ENCODE peak calls at places on chromosome 19, in eight cellular contexts. One of them, this sample, is unnamed. For H3K27me3, the result is how much of the 10 kb centered on the place peaks cover.

GRCh38 chr19:53308339-53308811 is 25.2 kb upstream of the ZNF845 start:
- DNase-seq in GM23338: peak
- DNase-seq in HepG2: no peak
- DNase-seq in K562: peak
- DNase-seq in transverse colon: no peak
- DNase-seq in stomach: no peak
- DNase-seq in endothelial cell of umbilical vein: peak
- DNase-seq in breast epithelium: no peak
- DNase-seq in this sample: no peak

GRCh38 chr19:46824887-46825730 is 25.5 kb downstream of the AP2S1 start:
- DNase-seq in GM23338: no peak
- DNase-seq in HepG2: no peak
- DNase-seq in K562: no peak
- DNase-seq in transverse colon: peak
- DNase-seq in stomach: no peak
- DNase-seq in endothelial cell of umbilical vein: no peak
- DNase-seq in breast epithelium: no peak
- DNase-seq in this sample: peak

GRCh38 chr19:17752865-17753639 is 1.8 kb downstream of the FCHO1 start:
- DNase-seq in GM23338: no peak
- DNase-seq in HepG2: no peak
- DNase-seq in K562: no peak
- DNase-seq in transverse colon: no peak
- DNase-seq in stomach: no peak
- DNase-seq in endothelial cell of umbilical vein: no peak
- DNase-seq in breast epithelium: no peak
- DNase-seq in this sample: no peak

GRCh38 chr19:56120002-56120370 is 1.1 kb downstream of the ZNF787 start:
- DNase-seq in GM23338: no peak
- DNase-seq in HepG2: no peak
- DNase-seq in K562: no peak
- DNase-seq in transverse colon: no peak
- DNase-seq in stomach: no peak
- DNase-seq in endothelial cell of umbilical vein: no peak
- DNase-seq in breast epithelium: no peak
- DNase-seq in this sample: no peak

GRCh38 chr19:45283443-45284033 is 32.5 kb downstream of the MARK4 start:
- DNase-seq in GM23338: no peak
- DNase-seq in HepG2: no peak
- DNase-seq in K562: no peak
- DNase-seq in transverse colon: no peak
- DNase-seq in stomach: no peak
- DNase-seq in endothelial cell of umbilical vein: no peak
- DNase-seq in breast epithelium: no peak
- DNase-seq in this sample: no peak

GRCh38 chr19:50880241-50880640 is 7.0 kb downstream of the KLK2 start:
- DNase-seq in GM23338: no peak
- DNase-seq in HepG2: no peak
- DNase-seq in K562: no peak
- DNase-seq in transverse colon: no peak
- DNase-seq in stomach: no peak
- DNase-seq in endothelial cell of umbilical vein: no peak
- DNase-seq in breast epithelium: no peak
- DNase-seq in this sample: no peak

GRCh38 chr19:44689290-44690130 is 9.4 kb upstream of the CEACAM16 start:
- DNase-seq in GM23338: peak
- DNase-seq in HepG2: peak
- DNase-seq in K562: peak
- DNase-seq in transverse colon: peak
- DNase-seq in stomach: peak
- DNase-seq in endothelial cell of umbilical vein: peak
- DNase-seq in breast epithelium: peak
- DNase-seq in this sample: peak

GRCh38 chr19:48967346-48968178 is 2.5 kb downstream of the FTL start:
- DNase-seq in GM23338: no peak
- DNase-seq in HepG2: peak
- DNase-seq in K562: no peak
- DNase-seq in transverse colon: peak
- DNase-seq in stomach: no peak
- DNase-seq in endothelial cell of umbilical vein: no peak
- DNase-seq in breast epithelium: no peak
- DNase-seq in this sample: peak

GRCh38 chr19:17296278-17296677 is 6.9 kb downstream of the ABHD8 start:
- DNase-seq in GM23338: no peak
- DNase-seq in HepG2: no peak
- DNase-seq in K562: no peak
- DNase-seq in transverse colon: no peak
- DNase-seq in stomach: no peak
- DNase-seq in endothelial cell of umbilical vein: peak
- DNase-seq in breast epithelium: no peak
- DNase-seq in this sample: no peak

GRCh38 chr19:50994129-50994528 is 7.3 kb downstream of the KLK8 start:
- DNase-seq in GM23338: no peak
- DNase-seq in HepG2: no peak
- DNase-seq in K562: peak
- DNase-seq in transverse colon: no peak
- DNase-seq in stomach: no peak
- DNase-seq in endothelial cell of umbilical vein: no peak
- DNase-seq in breast epithelium: no peak
- DNase-seq in this sample: no peak

GRCh38 chr19:4972509-4973230 is 3.8 kb downstream of the KDM4B start:
- DNase-seq in GM23338: no peak
- DNase-seq in HepG2: peak
- DNase-seq in K562: no peak
- DNase-seq in transverse colon: no peak
- DNase-seq in stomach: no peak
- DNase-seq in endothelial cell of umbilical vein: peak
- DNase-seq in breast epithelium: no peak
- DNase-seq in this sample: no peak

DNA sequence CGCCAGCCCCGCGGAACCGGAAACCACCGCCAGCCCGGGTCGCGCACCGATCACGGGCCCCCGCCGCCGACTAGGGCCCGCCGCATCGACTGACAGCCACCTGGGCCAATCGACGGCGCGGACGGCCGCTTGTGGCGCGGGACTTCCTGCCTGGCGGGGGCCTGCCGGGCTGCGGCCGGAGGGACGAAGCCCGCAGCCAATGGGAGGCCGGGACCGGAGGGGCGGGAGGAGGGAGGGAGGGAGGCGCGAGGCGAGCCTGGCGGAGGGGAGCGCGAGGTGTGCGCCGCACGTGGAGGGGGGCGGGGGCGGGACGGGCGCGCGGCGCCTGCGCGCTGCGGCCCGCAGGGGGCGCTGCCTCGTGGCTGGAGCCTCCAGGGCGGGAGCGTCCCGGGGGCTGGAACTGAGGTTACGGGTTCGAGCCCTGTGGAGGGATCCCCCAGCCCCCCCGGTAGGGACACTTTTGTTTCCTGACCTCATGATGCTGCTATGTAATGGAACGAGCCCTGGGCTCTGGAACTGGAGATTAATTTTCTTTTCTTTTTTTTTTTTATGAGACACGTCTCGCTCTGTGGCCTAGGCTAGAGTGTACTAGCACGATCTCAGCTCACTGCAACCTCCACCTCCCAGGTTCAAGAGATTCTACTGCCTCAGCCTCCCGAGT is at the start of gene MLLT1:
- DNase-seq in GM23338: peak
- DNase-seq in HepG2: peak
- DNase-seq in K562: peak
- DNase-seq in transverse colon: peak
- DNase-seq in stomach: peak
- DNase-seq in endothelial cell of umbilical vein: peak
- DNase-seq in breast epithelium: peak
- DNase-seq in this sample: peak
- TF ChIP-seq POLR2AphosphoS5 in GM23338: no peak
- TF ChIP-seq POLR2AphosphoS5 in HepG2: no peak
- TF ChIP-seq POLR2AphosphoS5 in K562: no peak
- TF ChIP-seq POLR2AphosphoS5 in transverse colon: peak
- TF ChIP-seq POLR2AphosphoS5 in stomach: peak
- TF ChIP-seq POLR2AphosphoS5 in endothelial cell of umbilical vein: peak
- TF ChIP-seq POLR2AphosphoS5 in breast epithelium: no peak
- TF ChIP-seq POLR2AphosphoS5 in this sample: peak

GRCh38 chr19:31350033-31350692 is 927 bp upstream of the TSHZ3 start:
- DNase-seq in GM23338: no peak
- DNase-seq in HepG2: no peak
- DNase-seq in K562: no peak
- DNase-seq in transverse colon: no peak
- DNase-seq in stomach: no peak
- DNase-seq in endothelial cell of umbilical vein: no peak
- DNase-seq in breast epithelium: no peak
- DNase-seq in this sample: peak
- H3K27me3 ChIP-seq in GM23338: half or more
- H3K27me3 ChIP-seq in HepG2: half or more
- H3K27me3 ChIP-seq in K562: under half
- H3K27me3 ChIP-seq in transverse colon: half or more
- H3K27me3 ChIP-seq in stomach: half or more
- H3K27me3 ChIP-seq in endothelial cell of umbilical vein: under half
- H3K27me3 ChIP-seq in breast epithelium: under half
- H3K27me3 ChIP-seq in this sample: half or more

GRCh38 chr19:35474104-35474503 is 16.2 kb downstream of the KRTDAP start:
- DNase-seq in GM23338: no peak
- DNase-seq in HepG2: no peak
- DNase-seq in K562: no peak
- DNase-seq in transverse colon: no peak
- DNase-seq in stomach: no peak
- DNase-seq in endothelial cell of umbilical vein: no peak
- DNase-seq in breast epithelium: no peak
- DNase-seq in this sample: no peak

GRCh38 chr19:35471946-35472345 is 18.3 kb downstream of the KRTDAP start:
- DNase-seq in GM23338: no peak
- DNase-seq in HepG2: no peak
- DNase-seq in K562: no peak
- DNase-seq in transverse colon: no peak
- DNase-seq in stomach: no peak
- DNase-seq in endothelial cell of umbilical vein: no peak
- DNase-seq in breast epithelium: no peak
- DNase-seq in this sample: no peak

GRCh38 chr19:35479278-35479677 is 11.0 kb downstream of the KRTDAP start:
- DNase-seq in GM23338: no peak
- DNase-seq in HepG2: no peak
- DNase-seq in K562: no peak
- DNase-seq in transverse colon: no peak
- DNase-seq in stomach: peak
- DNase-seq in endothelial cell of umbilical vein: no peak
- DNase-seq in breast epithelium: no peak
- DNase-seq in this sample: peak

GRCh38 chr19:35478794-35479193 is 11.5 kb downstream of the KRTDAP start:
- DNase-seq in GM23338: no peak
- DNase-seq in HepG2: no peak
- DNase-seq in K562: no peak
- DNase-seq in transverse colon: no peak
- DNase-seq in stomach: no peak
- DNase-seq in endothelial cell of umbilical vein: no peak
- DNase-seq in breast epithelium: no peak
- DNase-seq in this sample: no peak

GRCh38 chr19:35476149-35476548 is 14.1 kb downstream of the KRTDAP start:
- DNase-seq in GM23338: peak
- DNase-seq in HepG2: no peak
- DNase-seq in K562: peak
- DNase-seq in transverse colon: no peak
- DNase-seq in stomach: no peak
- DNase-seq in endothelial cell of umbilical vein: no peak
- DNase-seq in breast epithelium: no peak
- DNase-seq in this sample: no peak
- TF ChIP-seq CTCF in GM23338: peak
- TF ChIP-seq CTCF in HepG2: peak
- TF ChIP-seq CTCF in K562: peak
- TF ChIP-seq CTCF in transverse colon: no peak
- TF ChIP-seq CTCF in stomach: no peak
- TF ChIP-seq CTCF in endothelial cell of umbilical vein: no peak
- TF ChIP-seq CTCF in breast epithelium: no peak
- TF ChIP-seq CTCF in this sample: no peak

DNA sequence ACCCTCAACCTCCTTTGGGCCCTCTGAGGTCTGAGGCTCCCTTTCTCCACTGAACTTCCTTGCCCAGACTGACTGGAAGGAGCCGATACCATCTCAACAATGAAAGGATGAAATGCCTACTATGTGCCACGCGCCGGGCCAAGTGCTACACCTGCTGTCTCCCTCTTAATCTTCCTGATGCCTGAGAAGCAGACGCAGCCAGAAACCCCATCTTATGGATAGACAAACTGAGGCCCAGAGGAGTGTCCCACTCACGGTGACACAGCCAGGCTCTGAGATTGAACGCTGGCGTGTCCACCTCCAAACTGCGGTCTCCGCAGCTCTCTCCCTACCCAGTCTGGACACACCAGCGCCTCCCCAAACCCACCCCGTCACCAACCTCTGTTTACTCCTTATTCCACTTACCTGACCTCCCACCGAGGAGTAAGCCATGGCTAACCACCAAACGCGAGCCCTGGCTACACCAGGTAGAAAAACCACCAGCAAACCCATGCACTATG is 20.9 kb downstream of the MLLT1 start:
- DNase-seq in GM23338: no peak
- DNase-seq in HepG2: no peak
- DNase-seq in K562: no peak
- DNase-seq in transverse colon: no peak
- DNase-seq in stomach: no peak
- DNase-seq in endothelial cell of umbilical vein: no peak
- DNase-seq in breast epithelium: no peak
- DNase-seq in this sample: no peak
- TF ChIP-seq POLR2AphosphoS5 in GM23338: no peak
- TF ChIP-seq POLR2AphosphoS5 in HepG2: no peak
- TF ChIP-seq POLR2AphosphoS5 in K562: no peak
- TF ChIP-seq POLR2AphosphoS5 in transverse colon: no peak
- TF ChIP-seq POLR2AphosphoS5 in stomach: no peak
- TF ChIP-seq POLR2AphosphoS5 in endothelial cell of umbilical vein: no peak
- TF ChIP-seq POLR2AphosphoS5 in breast epithelium: no peak
- TF ChIP-seq POLR2AphosphoS5 in this sample: no peak

GRCh38 chr19:7856679-7857663 is 17.2 kb downstream of the PRR36 start:
- DNase-seq in GM23338: peak
- DNase-seq in HepG2: no peak
- DNase-seq in K562: no peak
- DNase-seq in transverse colon: no peak
- DNase-seq in stomach: no peak
- DNase-seq in endothelial cell of umbilical vein: no peak
- DNase-seq in breast epithelium: no peak
- DNase-seq in this sample: no peak

GRCh38 chr19:7859766-7860165 is 14.4 kb downstream of the PRR36 start:
- DNase-seq in GM23338: no peak
- DNase-seq in HepG2: no peak
- DNase-seq in K562: no peak
- DNase-seq in transverse colon: no peak
- DNase-seq in stomach: no peak
- DNase-seq in endothelial cell of umbilical vein: no peak
- DNase-seq in breast epithelium: no peak
- DNase-seq in this sample: peak

GRCh38 chr19:7860166-7860901 is 13.9 kb downstream of the PRR36 start:
- DNase-seq in GM23338: no peak
- DNase-seq in HepG2: no peak
- DNase-seq in K562: no peak
- DNase-seq in transverse colon: no peak
- DNase-seq in stomach: no peak
- DNase-seq in endothelial cell of umbilical vein: no peak
- DNase-seq in breast epithelium: no peak
- DNase-seq in this sample: no peak

GRCh38 chr19:7856277-7856581 is 18.0 kb downstream of the PRR36 start:
- DNase-seq in GM23338: no peak
- DNase-seq in HepG2: no peak
- DNase-seq in K562: no peak
- DNase-seq in transverse colon: no peak
- DNase-seq in stomach: no peak
- DNase-seq in endothelial cell of umbilical vein: no peak
- DNase-seq in breast epithelium: no peak
- DNase-seq in this sample: no peak

GRCh38 chr19:7857727-7858701 is 16.2 kb downstream of the PRR36 start:
- DNase-seq in GM23338: peak
- DNase-seq in HepG2: no peak
- DNase-seq in K562: peak
- DNase-seq in transverse colon: no peak
- DNase-seq in stomach: no peak
- DNase-seq in endothelial cell of umbilical vein: no peak
- DNase-seq in breast epithelium: no peak
- DNase-seq in this sample: no peak
- H3K27me3 ChIP-seq in GM23338: under half
- H3K27me3 ChIP-seq in HepG2: under half
- H3K27me3 ChIP-seq in K562: under half
- H3K27me3 ChIP-seq in transverse colon: under half
- H3K27me3 ChIP-seq in stomach: under half
- H3K27me3 ChIP-seq in endothelial cell of umbilical vein: under half
- H3K27me3 ChIP-seq in breast epithelium: under half
- H3K27me3 ChIP-seq in this sample: under half

This sample was measured in spleen.